ENCODE peak calls at places on chromosomes 1 and 21, in four cellular contexts. L, Y, K and G are unnamed samples.

GRCh38 chr1:34378968-34379729 is 202.4 kb downstream of the C1orf94 start:
- DNase-seq in L (no peak), Y (peak; percentile 66), K (no peak), G (peak; percentile 83)

GRCh38 chr1:20404466-20404865 is 81.5 kb downstream of the CAMK2N1 start:
- DNase-seq in L (no peak), Y (no peak), K (no peak), G (no peak)

GRCh38 chr21:35239811-35240219 is 190.7 kb upstream of the RUNX1 start:
- DNase-seq in L (no peak), Y (peak; percentile 25), K (no peak), G (no peak)

GRCh38 chr1:53616927-53617326 is 122.0 kb downstream of the GLIS1 start:
- DNase-seq in L (no peak), Y (no peak), K (no peak), G (no peak)

GRCh38 chr1:188723332-188724020 is 1754.2 kb downstream of the BRINP3 start:
- DNase-seq in L (no peak), Y (no peak), K (no peak), G (no peak)

GRCh38 chr1:11680270-11681070 is 478 bp downstream of the MAD2L2 start:
- DNase-seq in L (no peak), Y (peak; percentile 58), K (no peak), G (peak; percentile 62)

GRCh38 chr1:175269151-175269550 is 76.6 kb upstream of the KIAA0040 start:
- DNase-seq in L (peak; percentile 36), Y (no peak), K (no peak), G (no peak)

GRCh38 chr1:58883037-58883887 is 99.4 kb upstream of the JUN start:
- DNase-seq in L (peak; percentile 85), Y (no peak), K (no peak), G (peak; percentile 53)

GRCh38 chr1:94792473-94792875 is 27.7 kb upstream of the SLC44A3 start:
- DNase-seq in L (no peak), Y (no peak), K (peak; percentile 45), G (no peak)

GRCh38 chr1:115865704-115866380 is 24.9 kb upstream of the NHLH2 start:
- DNase-seq in L (no peak), Y (no peak), K (no peak), G (no peak)

GRCh38 chr1:179447489-179447888 is 81.7 kb downstream of the AXDND1 start:
- DNase-seq in L (peak; percentile 12), Y (no peak), K (no peak), G (peak; percentile 25)

GRCh38 chr1:54583307-54583686 is 35.3 kb downstream of the ACOT11 start:
- DNase-seq in L (no peak), Y (no peak), K (no peak), G (no peak)

GRCh38 chr1:245753807-245754206 is 599.0 kb downstream of the KIF26B start:
- DNase-seq in L (no peak), Y (peak; percentile 59), K (no peak), G (no peak)

GRCh38 chr1:115475252-115475651 is 137.2 kb upstream of the NGF start:
- DNase-seq in L (no peak), Y (no peak), K (no peak), G (no peak)

GRCh38 chr1:224623743-224624333 is 7.7 kb downstream of the CNIH3 start:
- DNase-seq in L (no peak), Y (no peak), K (peak; percentile 20), G (no peak)

GRCh38 chr1:239538244-239538988 is 152.0 kb downstream of the CHRM3 start:
- DNase-seq in L (no peak), Y (no peak), K (no peak), G (no peak)

GRCh38 chr1:11400567-11400966 is 78.4 kb upstream of the DISP3 start:
- DNase-seq in L (no peak), Y (no peak), K (no peak), G (no peak)

GRCh38 chr1:93021539-93022134 is 57.4 kb upstream of the MTF2 start:
- DNase-seq in L (peak; percentile 42), Y (peak; percentile 54), K (no peak), G (peak; percentile 62)

GRCh38 chr1:59178339-59178744 is 118.6 kb upstream of the FGGY start:
- DNase-seq in L (no peak), Y (no peak), K (no peak), G (no peak)

GRCh38 chr1:35369922-35370671 is 101.6 kb downstream of the ZMYM4 start:
- DNase-seq in L (no peak), Y (peak; percentile 73), K (no peak), G (peak; percentile 18)

GRCh38 chr1:19468397-19468956 is 16.9 kb downstream of the CAPZB start:
- DNase-seq in L (no peak), Y (no peak), K (no peak), G (peak; percentile 76)

GRCh38 chr1:43440358-43440757 is 13.4 kb downstream of the HYI start:
- DNase-seq in L (no peak), Y (no peak), K (no peak), G (no peak)

GRCh38 chr1:232589809-232590741 is 39.9 kb downstream of the SIPA1L2 start:
- DNase-seq in L (no peak), Y (no peak), K (no peak), G (no peak)

GRCh38 chr1:43552813-43553212 is 22.1 kb downstream of the PTPRF start:
- DNase-seq in L (no peak), Y (no peak), K (no peak), G (no peak)

GRCh38 chr1:211830055-211830329 is 571 bp downstream of the LPGAT1 start:
- DNase-seq in L (no peak), Y (no peak), K (no peak), G (no peak)

GRCh38 chr1:39901486-39902120 is at the start of gene MYCL:
- DNase-seq in L (peak; percentile 87), Y (peak; percentile 93), K (no peak), G (peak; percentile 93)

GRCh38 chr21:41957991-41958766 is 4.4 kb upstream of the C2CD2 start:
- DNase-seq in L (peak; percentile 61), Y (no peak), K (no peak), G (peak; percentile 89)

GRCh38 chr1:28112388-28113311 is 24.2 kb upstream of the EYA3 start:
- DNase-seq in L (peak; percentile 26), Y (no peak), K (no peak), G (peak; percentile 66)

GRCh38 chr1:101914473-101915242 is 82.1 kb downstream of the OLFM3 start:
- DNase-seq in L (no peak), Y (no peak), K (no peak), G (no peak)

GRCh38 chr1:108107658-108108057 is 92.5 kb downstream of the SLC25A24 start:
- DNase-seq in L (no peak), Y (no peak), K (no peak), G (no peak)

GRCh38 chr1:193799948-193800690 is 613.7 kb upstream of the B3GALT2 start:
- DNase-seq in L (no peak), Y (no peak), K (no peak), G (no peak)

GRCh38 chr21:15841856-15842564 is 112.2 kb downstream of the USP25 start:
- DNase-seq in L (no peak), Y (no peak), K (no peak), G (no peak)

GRCh38 chr1:244205171-244205570 is 154.1 kb downstream of the ZBTB18 start:
- DNase-seq in L (no peak), Y (no peak), K (no peak), G (no peak)

GRCh38 chr1:94925561-94926364 is 1.1 kb downstream of the CNN3 start:
- DNase-seq in L (peak; percentile 72), Y (peak; percentile 74), K (peak; percentile 5), G (no peak)

GRCh38 chr1:205245096-205245495 is 17.4 kb downstream of the TMCC2 start:
- DNase-seq in L (no peak), Y (no peak), K (no peak), G (no peak)

GRCh38 chr1:205246426-205247119 is 18.8 kb downstream of the TMCC2 start:
- DNase-seq in L (no peak), Y (no peak), K (no peak), G (no peak)

GRCh38 chr1:205248793-205249601 is 21.3 kb downstream of the TMCC2 start:
- DNase-seq in L (no peak), Y (peak; percentile 58), K (no peak), G (peak; percentile 68)

GRCh38 chr1:205249651-205250050 is 21.9 kb downstream of the TMCC2 start:
- DNase-seq in L (no peak), Y (no peak), K (no peak), G (no peak)

GRCh38 chr1:205247130-205247921 is 19.6 kb downstream of the TMCC2 start:
- DNase-seq in L (no peak), Y (no peak), K (no peak), G (peak; percentile 46)
- TF ChIP-seq ZBTB33 in L (no peak), Y (no peak), K (no peak), G (no peak)

DNA sequence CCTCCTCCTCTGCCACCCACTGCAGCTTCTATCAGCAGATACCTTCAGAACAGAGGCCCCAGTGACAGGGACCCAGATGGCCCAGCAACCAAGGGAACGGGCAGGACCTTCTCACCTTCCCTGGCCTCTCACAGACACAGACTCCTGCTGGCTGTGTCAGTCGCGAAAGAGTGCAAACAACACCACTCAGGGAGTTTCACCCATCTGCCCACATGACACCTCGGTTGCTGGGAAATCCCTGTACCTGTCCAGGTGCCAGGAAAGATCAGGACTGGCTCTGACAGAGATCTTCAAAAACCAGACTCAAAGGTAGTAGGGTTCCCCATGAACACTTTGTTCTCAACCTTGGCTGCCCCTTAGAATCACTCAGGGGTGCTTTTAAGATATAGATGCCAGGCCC is 83.5 kb upstream of the HIVEP3 start:
- DNase-seq in L (no peak), Y (no peak), K (no peak), G (no peak)
- TF ChIP-seq ZBTB33 in L (no peak), Y (no peak), K (no peak), G (no peak)

GRCh38 chr1:169049258-169049936 is 57.1 kb upstream of the ATP1B1 start:
- DNase-seq in L (no peak), Y (no peak), K (no peak), G (no peak)

GRCh38 chr1:169044971-169045370 is 61.5 kb upstream of the ATP1B1 start:
- DNase-seq in L (no peak), Y (no peak), K (peak; percentile 81), G (no peak)

GRCh38 chr1:169046671-169047070 is 59.8 kb upstream of the ATP1B1 start:
- DNase-seq in L (no peak), Y (no peak), K (no peak), G (no peak)

GRCh38 chr1:169047074-169047473 is 59.4 kb upstream of the ATP1B1 start:
- DNase-seq in L (no peak), Y (no peak), K (no peak), G (no peak)

GRCh38 chr1:169048043-169048442 is 58.4 kb upstream of the ATP1B1 start:
- DNase-seq in L (no peak), Y (no peak), K (no peak), G (no peak)
- TF ChIP-seq ZBTB33 in L (no peak), Y (no peak), K (no peak), G (no peak)

DNA sequence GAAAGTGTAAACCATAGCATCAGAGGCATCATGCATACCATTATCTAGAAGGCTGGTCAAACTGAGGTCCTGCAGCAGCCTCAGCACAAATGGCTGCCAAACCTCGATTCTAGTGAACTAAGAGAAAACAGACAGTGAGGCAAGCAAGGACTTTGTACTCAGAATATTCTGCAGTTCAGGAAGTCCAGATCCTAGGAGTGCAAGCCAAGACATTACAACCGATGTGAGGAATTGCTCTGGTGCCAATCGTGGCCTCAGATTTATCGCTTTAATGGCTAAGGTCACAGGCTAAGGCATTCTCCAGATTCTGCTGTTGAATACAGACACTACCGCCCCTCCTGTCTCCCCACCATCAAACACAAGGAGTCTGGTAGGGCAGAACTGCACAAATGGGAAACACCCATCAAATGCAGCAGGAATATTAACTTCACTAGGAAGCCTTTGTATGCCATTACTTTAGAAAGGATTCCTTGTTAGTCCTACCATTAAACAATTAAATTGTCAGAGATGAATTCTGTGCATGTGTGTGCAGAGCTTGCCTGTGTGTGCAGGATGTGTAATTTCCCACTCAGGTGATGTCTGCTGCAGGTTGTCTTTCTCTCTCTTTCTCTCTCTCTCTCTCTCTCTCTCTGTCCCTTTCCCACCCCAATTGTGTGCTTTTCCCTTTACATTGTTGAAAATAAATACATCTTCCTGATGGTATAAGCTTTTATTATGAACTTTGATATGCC is 9.3 kb upstream of the SERTAD4 start:
- DNase-seq in L (no peak), Y (no peak), K (no peak), G (no peak)
- TF ChIP-seq ZBTB33 in L (no peak), Y (no peak), K (no peak), G (no peak)